ENCODE peak calls at places on chromosomes 4 and X, in nine cellular contexts. G is stomach, O is psoas muscle, R is AG09319, Z is IMR-90, U is uterus, V is AG04449, T is mesothelial cell of epicardium, C is breast epithelium. S is an unnamed sample.

GRCh38 chr4:174058846-174059245 is 224.6 kb downstream of the FBXO8 start:
- DNase-seq in G (no peak), O (no peak), R (no peak), Z (no peak), U (no peak), V (no peak), T (no peak), C (no peak), S (no peak)

GRCh38 chr4:6195602-6196319 is 4.6 kb downstream of the JAKMIP1 start:
- DNase-seq in G (no peak), O (no peak), R (no peak), Z (no peak), U (no peak), V (no peak), T (no peak), C (peak; percentile 17), S (no peak)

GRCh38 chrX:71935542-71935941 is 24.9 kb downstream of the NHSL2 start:
- DNase-seq in G (no peak), O (peak; percentile 53), R (no peak), Z (no peak), U (peak; percentile 54), V (no peak), T (no peak), C (no peak), S (no peak)

GRCh38 chr4:8427761-8428287 is 12.7 kb downstream of the ACOX3 start:
- DNase-seq in G (no peak), O (no peak), R (no peak), Z (peak; percentile 33), U (no peak), V (no peak), T (no peak), C (peak; percentile 67), S (no peak)

GRCh38 chr4:121156822-121157769 is 7.0 kb downstream of the TNIP3 start:
- DNase-seq in G (no peak), O (peak; percentile 45), R (no peak), Z (peak; percentile 15), U (no peak), V (no peak), T (peak; percentile 21), C (no peak), S (no peak)

GRCh38 chrX:53440631-53441517 is 6.7 kb upstream of the HSD17B10 start:
- DNase-seq in G (peak; percentile 53), O (peak; percentile 91), R (no peak), Z (peak; percentile 34), U (peak; percentile 75), V (no peak), T (no peak), C (peak; percentile 55), S (peak; percentile 52)

GRCh38 chrX:151745651-151746050 is 11.1 kb downstream of the CNGA2 start:
- DNase-seq in G (no peak), O (no peak), R (no peak), Z (no peak), U (no peak), V (no peak), T (no peak), C (no peak), S (no peak)

GRCh38 chrX:1870421-1870820 is 255.6 kb downstream of the ASMT start:
- DNase-seq in G (no peak), O (no peak), R (no peak), Z (no peak), U (no peak), V (no peak), T (no peak), C (no peak), S (no peak)

GRCh38 chr4:51867689-51868448 is 24.9 kb downstream of the DCUN1D4 start:
- DNase-seq in G (no peak), O (no peak), R (no peak), Z (no peak), U (no peak), V (no peak), T (no peak), C (no peak), S (no peak)

GRCh38 chr4:183436417-183436816 is 8.0 kb upstream of the CDKN2AIP start:
- DNase-seq in G (no peak), O (no peak), R (no peak), Z (no peak), U (no peak), V (no peak), T (no peak), C (no peak), S (no peak)

GRCh38 chrX:105711805-105712204 is 110.5 kb upstream of the NRK start:
- DNase-seq in G (no peak), O (no peak), R (no peak), Z (no peak), U (no peak), V (no peak), T (no peak), C (no peak), S (no peak)

GRCh38 chrX:130114141-130114561 is 3.9 kb upstream of the ELF4 start:
- DNase-seq in G (no peak), O (no peak), R (no peak), Z (peak; percentile 19), U (no peak), V (no peak), T (no peak), C (no peak), S (no peak)

GRCh38 chr4:163385466-163385865 is 41.8 kb downstream of the NPY5R start:
- DNase-seq in G (no peak), O (no peak), R (no peak), Z (no peak), U (no peak), V (no peak), T (no peak), C (no peak), S (no peak)

GRCh38 chrX:143635915-143636314 is at the start of gene SLITRK4:
- DNase-seq in G (no peak), O (no peak), R (no peak), Z (no peak), U (no peak), V (no peak), T (no peak), C (no peak), S (no peak)

GRCh38 chr4:97142893-97143292 is 1000.4 kb downstream of the STPG2 start:
- DNase-seq in G (no peak), O (no peak), R (no peak), Z (no peak), U (no peak), V (no peak), T (no peak), C (no peak), S (no peak)

GRCh38 chr4:118927976-118928375 is 39.3 kb downstream of the SYNPO2 start:
- DNase-seq in G (peak; percentile 28), O (no peak), R (no peak), Z (no peak), U (peak; percentile 70), V (no peak), T (no peak), C (no peak), S (no peak)

GRCh38 chr4:65391814-65392213 is 278.5 kb downstream of the EPHA5 start:
- DNase-seq in G (no peak), O (no peak), R (no peak), Z (no peak), U (no peak), V (no peak), T (no peak), C (no peak), S (no peak)

GRCh38 chr4:154205471-154205870 is 286.1 kb downstream of the DCHS2 start:
- DNase-seq in G (no peak), O (no peak), R (no peak), Z (no peak), U (no peak), V (no peak), T (no peak), C (no peak), S (no peak)

GRCh38 chr4:2186133-2186864 is 55.6 kb downstream of the HAUS3 start:
- DNase-seq in G (peak; percentile 57), O (no peak), R (no peak), Z (peak; percentile 22), U (no peak), V (no peak), T (no peak), C (no peak), S (no peak)

GRCh38 chr4:41776466-41776865 is 27.9 kb upstream of the PHOX2B start:
- DNase-seq in G (no peak), O (no peak), R (no peak), Z (no peak), U (no peak), V (no peak), T (no peak), C (no peak), S (no peak)
- TF ChIP-seq CTCF in G (no peak), O (no peak), R (no peak), Z (no peak), U (no peak), V (no peak), T (no peak), C (no peak), S (no peak)

DNA sequence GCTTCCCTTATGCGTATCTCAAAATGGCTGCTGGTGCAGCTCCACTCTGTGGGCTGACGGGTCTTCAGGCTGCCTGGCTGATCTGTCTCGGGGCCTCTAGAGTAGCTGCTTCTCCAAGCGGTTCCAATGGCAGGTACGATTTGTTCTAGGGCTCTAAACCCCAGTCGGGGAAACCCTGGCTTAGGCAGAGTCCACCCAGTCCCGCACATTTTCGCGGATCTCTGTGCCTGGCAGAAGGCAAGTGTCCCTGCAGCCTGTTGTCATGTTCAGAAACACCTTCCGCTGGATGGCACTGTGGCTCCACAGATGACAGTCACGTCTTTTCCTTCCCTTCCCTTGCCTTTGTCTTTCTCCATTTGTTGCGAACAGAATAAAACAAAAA is 54.4 kb downstream of the NBDY start:
- DNase-seq in G (peak; percentile 77), O (peak; percentile 91), R (peak; percentile 60), Z (peak; percentile 65), U (peak; percentile 87), V (no peak), T (no peak), C (no peak), S (no peak)
- TF ChIP-seq CTCF in G (peak; percentile 10), O (peak; percentile 52), R (peak; percentile 41), Z (peak; percentile 51), U (peak; percentile 51), V (no peak), T (no peak), C (no peak), S (no peak)

GRCh38 chr4:71608674-71609062 is 175.2 kb downstream of the GC start:
- DNase-seq in G (no peak), O (no peak), R (no peak), Z (no peak), U (no peak), V (no peak), T (no peak), C (no peak), S (no peak)
- TF ChIP-seq CTCF in G (no peak), O (no peak), R (no peak), Z (no peak), U (no peak), V (no peak), T (no peak), C (no peak), S (no peak)

DNA sequence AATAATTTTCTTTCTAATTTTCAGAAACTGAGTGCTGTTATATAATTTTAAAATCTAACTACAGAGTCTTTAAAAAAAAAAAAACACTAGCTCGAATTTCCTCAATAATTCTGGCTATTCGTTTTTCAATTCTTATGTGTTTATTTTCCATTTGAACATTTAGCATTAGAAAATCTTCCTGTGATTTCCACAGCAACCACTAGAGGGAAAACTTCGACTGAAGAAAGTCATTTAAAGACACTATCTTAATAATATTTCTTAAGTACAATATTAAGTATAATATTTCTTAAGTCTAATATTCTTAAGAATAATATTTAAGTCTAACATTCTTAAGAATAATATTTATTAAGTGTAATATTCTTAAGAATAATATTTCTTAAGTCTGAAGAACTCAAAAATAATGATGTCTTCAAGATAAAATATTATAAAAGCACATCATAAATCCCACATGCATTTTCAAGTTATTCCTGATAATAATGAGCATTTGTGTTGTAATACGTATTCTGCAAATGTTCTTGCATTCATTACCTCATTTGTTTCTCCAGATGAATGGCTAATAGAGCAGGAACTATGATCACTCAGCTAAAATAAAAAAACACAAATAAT is 118.4 kb upstream of the WDR17 start:
- DNase-seq in G (no peak), O (no peak), R (no peak), Z (peak; percentile 43), U (no peak), V (peak; percentile 1), T (no peak), C (no peak), S (no peak)
- TF ChIP-seq CTCF in G (peak; percentile 70), O (peak; percentile 69), R (peak; percentile 66), Z (peak; percentile 64), U (peak; percentile 30), V (peak; percentile 15), T (peak; percentile 86), C (peak; percentile 36), S (peak; percentile 46)

S was measured in prostate gland.